ENCODE peak calls at places on chromosomes 16 and 17, in seven cellular contexts. K, Z, E, S, T, B and O are unnamed samples.
A peak's percentile ranks its signal among the peaks of the same experiment; 100 is the strongest.

GRCh38 chr17:75897076-75898019 is 597 bp upstream of the TRIM65 start:
- DNase-seq in B (no peak), Z (no peak), E (no peak), S (no peak), K (no peak), T (no peak), O (no peak)

GRCh38 chr17:74296548-74296936 is 22.5 kb downstream of the DNAI2 start:
- DNase-seq in B (peak; percentile 28), E (peak; percentile 86), K (peak; percentile 67), S (no peak), T (peak; percentile 82), Z (peak; percentile 44), O (no peak)

GRCh38 chr16:85079785-85080602 is 32.3 kb downstream of the CIBAR2 start:
- DNase-seq in S (no peak), T (no peak), Z (no peak), B (no peak), K (no peak), E (no peak), O (no peak)

GRCh38 chr16:83054302-83054701 is 427.5 kb downstream of the CDH13 start:
- DNase-seq in K (no peak), B (no peak), Z (no peak), T (no peak), E (no peak), S (no peak), O (no peak)

GRCh38 chr17:40978752-40979151 is 5.4 kb downstream of the KRT40 start:
- DNase-seq in K (no peak), S (no peak), E (peak; percentile 14), B (no peak), Z (no peak), T (no peak), O (no peak)

GRCh38 chr17:57965521-57966160 is 10.4 kb upstream of the CUEDC1 start:
- DNase-seq in Z (no peak), S (no peak), E (no peak), B (no peak), T (no peak), K (no peak), O (no peak)

GRCh38 chr17:32283745-32284207 is 18.1 kb downstream of the RHBDL3 start:
- DNase-seq in K (no peak), Z (peak; percentile 59), E (no peak), S (no peak), T (peak; percentile 59), B (no peak), O (no peak)

GRCh38 chr16:82741073-82741615 is 114.4 kb downstream of the CDH13 start:
- DNase-seq in S (no peak), Z (no peak), T (no peak), B (no peak), K (no peak), E (no peak), O (no peak)

GRCh38 chr17:4381690-4382671 is 15.5 kb upstream of the UBE2G1 start:
- DNase-seq in S (no peak), K (no peak), Z (no peak), E (no peak), T (no peak), B (no peak), O (no peak)

GRCh38 chr17:48841395-48841831 is 10.6 kb downstream of the CALCOCO2 start:
- DNase-seq in K (peak; percentile 76), E (no peak), Z (peak; percentile 67), S (no peak), T (no peak), B (no peak), O (no peak)

GRCh38 chr17:29793501-29793900 is 136.5 kb downstream of the SSH2 start:
- DNase-seq in S (no peak), T (no peak), E (no peak), K (no peak), B (no peak), Z (no peak), O (no peak)

GRCh38 chr16:75938818-75939217 is 212.5 kb upstream of the CPHXL start:
- DNase-seq in T (no peak), K (no peak), S (no peak), B (no peak), E (no peak), Z (no peak), O (no peak)